ENCODE peak calls at places on chromosomes 13 and 19, in six cellular contexts. U is tibial nerve, Y is epithelial cell of esophagus, V is mammary epithelial cell, X is fibroblast of the aortic adventitia, N is psoas muscle. R is an unnamed sample.

GRCh38 chr19:2291185-2291751 is 9.3 kb upstream of the PEAK3 start:
- DNase-seq in U (no peak), Y (no peak), V (peak; percentile 29), X (no peak), N (no peak), R (no peak)

GRCh38 chr19:29328586-29328985 is 115.6 kb upstream of the UQCRFS1 start:
- DNase-seq in U (no peak), Y (no peak), V (no peak), X (no peak), N (no peak), R (no peak)

GRCh38 chr19:45294291-45295029 is 28.2 kb downstream of the CKM start:
- DNase-seq in U (no peak), Y (no peak), V (no peak), X (peak; percentile 75), N (peak; percentile 76), R (no peak)

GRCh38 chr13:31119966-31120733 is 41.6 kb downstream of the HSPH1 start:
- DNase-seq in U (no peak), Y (peak; percentile 8), V (no peak), X (peak; percentile 10), N (no peak), R (peak; percentile 20)

GRCh38 chr19:18300930-18301717 is 19.7 kb upstream of the JUND start:
- DNase-seq in U (peak; percentile 63), Y (peak; percentile 40), V (peak; percentile 24), X (peak; percentile 87), N (peak; percentile 97), R (peak; percentile 68)

GRCh38 chr19:42207767-42208259 is 9.7 kb downstream of the DEDD2 start:
- DNase-seq in U (no peak), Y (peak; percentile 84), V (peak; percentile 76), X (peak; percentile 62), N (no peak), R (peak; percentile 81)

GRCh38 chr13:102769679-102770078 is 3.9 kb downstream of the TEX30 start:
- DNase-seq in U (no peak), Y (peak; percentile 12), V (peak; percentile 11), X (peak; percentile 30), N (no peak), R (peak; percentile 35)

GRCh38 chr19:15587663-15588062 is 27.4 kb upstream of the CYP4F8 start:
- DNase-seq in U (peak; percentile 45), Y (no peak), V (no peak), X (no peak), N (no peak), R (no peak)

GRCh38 chr19:50189326-50189725 is 14.1 kb upstream of the MYH14 start:
- DNase-seq in U (no peak), Y (no peak), V (no peak), X (no peak), N (no peak), R (no peak)

GRCh38 chr13:109595466-109595865 is 190.9 kb downstream of the IRS2 start:
- DNase-seq in U (no peak), Y (no peak), V (no peak), X (no peak), N (no peak), R (no peak)

GRCh38 chr19:35213678-35214632 is 14.6 kb downstream of the FAM187B start:
- DNase-seq in U (peak; percentile 85), Y (peak; percentile 95), V (peak; percentile 94), X (peak; percentile 77), N (peak; percentile 64), R (peak; percentile 99)

GRCh38 chr19:29872224-29872731 is 60.5 kb downstream of the CCNE1 start:
- DNase-seq in U (no peak), Y (peak; percentile 19), V (no peak), X (no peak), N (no peak), R (no peak)

GRCh38 chr19:51503891-51504290 is 2.3 kb upstream of the SIGLEC12 start:
- DNase-seq in U (no peak), Y (no peak), V (no peak), X (no peak), N (no peak), R (no peak)

GRCh38 chr19:29550896-29551295 is 25.1 kb downstream of the VSTM2B start:
- DNase-seq in U (no peak), Y (no peak), V (no peak), X (no peak), N (no peak), R (no peak)

GRCh38 chr19:32945260-32945659 is 26.5 kb downstream of the CEP89 start:
- DNase-seq in U (no peak), Y (no peak), V (no peak), X (no peak), N (no peak), R (no peak)

GRCh38 chr19:33689138-33689746 is 67.5 kb downstream of the CHST8 start:
- DNase-seq in U (no peak), Y (no peak), V (no peak), X (no peak), N (no peak), R (no peak)

GRCh38 chr13:49399801-49400472 is 43.9 kb downstream of the CAB39L start:
- DNase-seq in U (no peak), Y (peak; percentile 27), V (no peak), X (no peak), N (no peak), R (no peak)

GRCh38 chr13:50124536-50125305 is 109.5 kb downstream of the KCNRG start:
- DNase-seq in U (peak; percentile 93), Y (peak; percentile 46), V (peak; percentile 52), X (peak; percentile 55), N (peak; percentile 99), R (peak; percentile 52)

GRCh38 chr19:50717891-50718254 is 1.7 kb downstream of the SHANK1 start:
- DNase-seq in U (no peak), Y (no peak), V (no peak), X (no peak), N (no peak), R (no peak)

GRCh38 chr19:42129399-42130253 is 2.6 kb downstream of the POU2F2 start:
- DNase-seq in U (peak; percentile 31), Y (peak; percentile 96), V (peak; percentile 82), X (peak; percentile 86), N (peak; percentile 61), R (peak; percentile 17)

GRCh38 chr13:97726664-97727235 is 226.7 kb upstream of the IPO5 start:
- DNase-seq in U (peak; percentile 52), Y (peak; percentile 51), V (no peak), X (peak; percentile 33), N (no peak), R (peak; percentile 96)

GRCh38 chr19:47315125-47315821 is 5.6 kb downstream of the C5AR1 start:
- DNase-seq in U (peak; percentile 65), Y (peak; percentile 98), V (peak; percentile 92), X (peak; percentile 94), N (no peak), R (peak; percentile 98)

GRCh38 chr19:4447327-4448146 is 10.1 kb downstream of the UBXN6 start:
- DNase-seq in U (no peak), Y (no peak), V (no peak), X (no peak), N (no peak), R (no peak)

GRCh38 chr13:50162001-50162400 is 146.8 kb downstream of the KCNRG start:
- DNase-seq in U (no peak), Y (peak; percentile 41), V (no peak), X (peak; percentile 42), N (no peak), R (no peak)

GRCh38 chr19:6455924-6456323 is 3.7 kb downstream of the SLC25A23 start:
- DNase-seq in U (no peak), Y (no peak), V (no peak), X (no peak), N (no peak), R (no peak)

GRCh38 chr19:6457958-6458694 is 1.5 kb downstream of the SLC25A23 start:
- DNase-seq in U (no peak), Y (no peak), V (no peak), X (no peak), N (no peak), R (no peak)

GRCh38 chr19:6460099-6460884 is 700 bp upstream of the SLC25A23 start:
- DNase-seq in U (peak; percentile 96), Y (peak; percentile 99), V (peak; percentile 99), X (peak; percentile 97), N (peak; percentile 99), R (peak; percentile 99)

GRCh38 chr19:6458695-6459355 is 767 bp downstream of the SLC25A23 start:
- DNase-seq in U (no peak), Y (no peak), V (no peak), X (no peak), N (no peak), R (no peak)

GRCh38 chr19:6459356-6460098 is at the start of gene SLC25A23:
- DNase-seq in U (peak; percentile 44), Y (peak; percentile 83), V (peak; percentile 70), X (peak; percentile 69), N (peak; percentile 78), R (peak; percentile 76)
- TF ChIP-seq CTCF in U (no peak), Y (no peak), V (no peak), X (no peak), N (no peak), R (no peak)

GRCh38 chr13:63455938-63456337 is 2040.3 kb upstream of the PCDH20 start:
- DNase-seq in U (no peak), Y (no peak), V (no peak), X (no peak), N (no peak), R (no peak)
- TF ChIP-seq CTCF in U (no peak), Y (no peak), V (peak; percentile 23), X (no peak), N (no peak), R (no peak)

DNA sequence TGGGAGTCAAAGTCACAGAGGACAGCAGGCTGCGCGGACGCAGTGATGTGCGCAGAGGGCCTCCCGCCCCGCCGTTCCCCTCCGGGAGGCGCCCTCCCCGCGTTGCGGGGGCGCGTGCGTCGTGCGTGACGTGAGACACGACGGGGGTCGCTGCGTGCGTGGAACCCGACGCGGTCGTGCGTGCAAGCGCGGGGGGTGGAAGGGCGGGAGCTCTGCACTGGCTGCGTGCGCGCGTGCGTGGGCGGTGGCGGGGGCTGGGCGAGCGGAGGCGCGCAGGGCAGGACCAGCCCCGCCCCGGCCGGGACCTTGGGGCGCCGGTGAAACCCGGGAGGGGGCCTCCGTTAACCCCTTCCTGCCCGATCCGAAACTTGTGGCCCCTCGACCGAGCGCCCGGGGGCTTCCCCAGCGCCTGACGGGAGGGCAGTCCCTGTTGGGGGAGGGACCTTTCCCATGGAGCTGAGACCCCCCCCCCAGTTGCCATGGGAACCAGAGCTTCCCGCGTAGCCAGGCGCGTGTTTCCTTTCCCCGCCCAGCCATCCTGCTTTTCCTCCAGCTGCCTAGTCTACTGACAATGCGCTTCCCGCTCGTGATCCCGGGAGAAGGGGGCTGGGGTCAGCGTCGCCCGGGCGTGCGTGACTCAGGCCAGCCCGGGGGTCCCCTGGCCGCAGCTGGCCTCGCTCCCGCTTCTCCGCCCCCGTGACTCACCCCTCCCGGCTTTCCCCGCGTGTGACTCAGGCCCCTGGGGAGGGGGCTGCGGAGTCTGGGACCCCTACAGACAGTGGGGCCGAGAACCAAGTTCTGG is 7.3 kb upstream of the HOOK2 start:
- DNase-seq in U (peak; percentile 81), Y (peak; percentile 54), V (peak; percentile 59), X (peak; percentile 91), N (peak; percentile 93), R (peak; percentile 72)
- TF ChIP-seq CTCF in U (no peak), Y (no peak), V (no peak), X (no peak), N (peak; percentile 3), R (no peak)

GRCh38 chr13:54536112-54536511 is 1507.5 kb downstream of the OLFM4 start:
- DNase-seq in U (no peak), Y (peak; percentile 2), V (no peak), X (no peak), N (no peak), R (peak; percentile 18)
- TF ChIP-seq CTCF in U (no peak), Y (peak; percentile 6), V (no peak), X (no peak), N (no peak), R (no peak)